ENCODE peak calls at places on chromosomes 13 and 19, in ten cellular contexts. N is astrocyte of the spinal cord; G is thoracic aorta; X is left ventricle myocardium inferior; B is HFFc6; T is AG09319; O is Panc1; V is CD8-positive, alpha-beta T cell; L is testis; E is keratinocyte. A is an unnamed sample.

GRCh38 chr13:110600261-110600819 is 15.0 kb upstream of the NAXD start:
- DNase-seq in N (no peak), G (no peak), X (no peak), B (no peak), T (no peak), O (no peak), V (no peak), L (no peak), E (no peak), A (no peak)

GRCh38 chr19:3358392-3358918 is 7.9 kb upstream of the NFIC start:
- DNase-seq in N (no peak), G (no peak), X (no peak), B (no peak), T (no peak), O (no peak), V (no peak), L (no peak), E (no peak), A (no peak)

GRCh38 chr13:59842507-59842906 is 321.2 kb downstream of the DIAPH3 start:
- DNase-seq in N (no peak), G (no peak), X (no peak), B (no peak), T (no peak), O (no peak), V (no peak), L (no peak), E (no peak), A (no peak)

GRCh38 chr13:114025432-114026127 is 51.7 kb upstream of the C13orf46 start:
- DNase-seq in N (peak; percentile 86), G (no peak), X (no peak), B (no peak), T (no peak), O (no peak), V (no peak), L (peak; percentile 46), E (no peak), A (no peak)

GRCh38 chr19:38849147-38849745 is 540 bp downstream of the HNRNPL start:
- DNase-seq in N (peak; percentile 96), G (peak; percentile 90), X (peak; percentile 97), B (peak; percentile 90), T (peak; percentile 92), O (peak; percentile 99), V (peak; percentile 98), L (peak; percentile 94), E (no peak), A (peak; percentile 96)

GRCh38 chr13:39451301-39451700 is 151.7 kb downstream of the LHFPL6 start:
- DNase-seq in N (peak; percentile 40), G (no peak), X (no peak), B (no peak), T (no peak), O (no peak), V (no peak), L (no peak), E (no peak), A (no peak)

GRCh38 chr13:46211116-46211515 is 612 bp upstream of the LRRC63 start:
- DNase-seq in N (peak; percentile 2), G (no peak), X (no peak), B (no peak), T (no peak), O (no peak), V (peak; percentile 3), L (peak; percentile 25), E (no peak), A (no peak)

GRCh38 chr13:35814573-35814972 is 316.6 kb downstream of the DCLK1 start:
- DNase-seq in N (no peak), G (no peak), X (no peak), B (no peak), T (no peak), O (no peak), V (no peak), L (no peak), E (no peak), A (no peak)

DNA sequence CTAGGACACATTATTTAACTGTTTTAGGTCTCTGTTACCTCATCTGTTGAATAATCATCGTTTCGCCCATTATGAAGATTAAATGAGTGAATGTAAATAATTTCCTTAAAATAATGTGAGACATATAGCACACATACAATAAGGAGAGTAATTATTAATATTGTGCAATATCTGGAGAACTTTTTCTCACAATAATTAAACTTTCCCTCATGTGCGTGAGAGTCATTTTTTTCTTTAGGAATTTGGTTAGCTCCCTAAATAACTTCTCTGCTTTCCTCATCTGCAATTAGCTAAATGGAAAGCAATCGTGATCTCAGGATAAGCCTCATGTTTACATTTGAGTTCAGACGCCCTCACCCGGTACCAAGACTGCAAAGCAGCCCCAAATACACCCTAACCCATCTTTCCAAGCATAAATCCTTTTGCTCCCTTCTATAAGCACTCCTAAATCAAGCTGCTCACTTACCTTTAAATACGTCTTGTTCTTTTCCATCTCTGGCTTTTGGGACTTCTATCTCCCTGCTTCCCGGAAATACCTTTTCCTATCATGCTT is 78.8 kb downstream of the MZT1 start:
- DNase-seq in N (no peak), G (no peak), X (no peak), B (no peak), T (no peak), O (no peak), V (no peak), L (no peak), E (no peak), A (no peak)
- TF ChIP-seq CTCF in N (peak; percentile 29), G (no peak), X (no peak), B (no peak), T (no peak), O (peak; percentile 36), V (no peak), L (no peak), E (peak; percentile 48), A (peak; percentile 42)

GRCh38 chr13:26133286-26133685 is 81.5 kb upstream of the SHISA2 start:
- DNase-seq in N (no peak), G (no peak), X (no peak), B (no peak), T (no peak), O (no peak), V (no peak), L (no peak), E (no peak), A (no peak)

GRCh38 chr13:26128676-26129075 is 76.9 kb upstream of the SHISA2 start:
- DNase-seq in N (no peak), G (no peak), X (no peak), B (no peak), T (no peak), O (no peak), V (no peak), L (no peak), E (no peak), A (no peak)

GRCh38 chr13:26133851-26134250 is 82.0 kb upstream of the SHISA2 start:
- DNase-seq in N (no peak), G (no peak), X (no peak), B (no peak), T (no peak), O (no peak), V (no peak), L (no peak), E (no peak), A (no peak)

DNA sequence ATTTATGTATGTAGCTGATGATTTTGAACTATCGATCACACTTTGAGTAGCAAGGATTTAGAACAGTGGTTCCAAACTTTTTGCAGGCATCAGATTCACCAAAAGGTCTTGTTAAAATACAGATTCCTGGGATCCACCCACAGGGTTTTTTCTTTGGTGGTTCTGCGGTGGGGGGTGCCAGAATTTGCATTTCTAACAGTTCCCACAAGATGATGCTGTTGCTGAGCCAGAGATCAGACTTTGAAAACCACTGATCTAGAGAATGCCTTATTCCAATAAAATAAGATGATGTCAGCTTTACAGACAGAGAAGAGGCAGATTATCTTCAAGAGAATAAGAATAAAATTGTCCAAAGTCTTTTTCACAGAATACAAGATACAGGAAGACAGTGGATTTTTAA is 80.9 kb upstream of the SHISA2 start:
- DNase-seq in N (no peak), G (no peak), X (no peak), B (peak; percentile 41), T (no peak), O (no peak), V (no peak), L (peak; percentile 27), E (no peak), A (no peak)
- TF ChIP-seq CTCF in N (peak; percentile 24), G (no peak), X (peak; percentile 41), B (peak; percentile 71), T (peak; percentile 16), O (peak; percentile 50), V (no peak), L (no peak), E (no peak), A (no peak)

GRCh38 chr19:318509-318774 is 26.2 kb downstream of the MIER2 start:
- DNase-seq in N (no peak), G (no peak), X (no peak), B (no peak), T (no peak), O (no peak), V (no peak), L (no peak), E (no peak), A (no peak)

GRCh38 chr19:315811-316210 is 24.6 kb upstream of the PLPP2 start:
- DNase-seq in N (no peak), G (no peak), X (no peak), B (no peak), T (no peak), O (no peak), V (no peak), L (no peak), E (no peak), A (no peak)

GRCh38 chr19:313988-314815 is 23.0 kb upstream of the PLPP2 start:
- DNase-seq in N (no peak), G (no peak), X (no peak), B (no peak), T (no peak), O (no peak), V (no peak), L (no peak), E (no peak), A (no peak)

GRCh38 chr19:313169-313987 is 22.2 kb upstream of the PLPP2 start:
- DNase-seq in N (no peak), G (no peak), X (no peak), B (no peak), T (no peak), O (no peak), V (no peak), L (no peak), E (no peak), A (no peak)

DNA sequence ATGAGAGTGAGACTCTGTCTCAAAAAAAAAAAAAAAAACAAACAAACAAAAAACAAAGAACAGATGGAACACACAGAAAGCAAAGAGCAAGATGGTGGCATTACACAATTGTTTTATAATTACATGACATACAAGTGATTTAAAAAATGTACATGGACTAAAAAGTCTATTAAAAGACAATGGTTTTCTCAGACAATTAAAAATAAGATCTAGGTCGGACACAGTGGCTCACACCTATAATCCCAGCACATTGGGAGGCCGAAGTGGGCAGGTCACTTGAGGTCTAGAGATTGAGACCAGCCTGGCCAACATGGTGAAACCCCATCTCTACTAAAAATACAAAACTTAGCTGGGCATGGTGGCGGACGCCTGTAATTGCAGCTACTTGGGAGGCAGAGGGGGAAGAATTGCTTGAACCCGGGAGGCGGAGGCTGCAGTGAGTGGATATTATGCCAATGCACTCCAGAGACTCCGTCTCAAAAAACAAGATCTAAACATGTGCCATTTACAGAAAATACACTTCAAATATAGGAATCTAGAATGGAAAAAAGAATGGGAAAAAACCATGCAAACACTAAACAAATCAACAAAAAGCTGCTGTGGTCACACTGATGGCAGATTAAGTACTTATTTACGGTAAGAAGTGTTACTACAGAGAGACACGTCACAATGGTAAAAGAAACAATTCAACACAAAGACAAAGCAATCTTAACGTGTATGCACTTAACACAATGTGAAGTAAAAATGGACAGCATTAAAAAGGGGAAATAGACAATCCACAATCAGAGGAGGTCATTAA is 26.7 kb downstream of the MIER2 start:
- DNase-seq in N (no peak), G (no peak), X (no peak), B (no peak), T (no peak), O (no peak), V (no peak), L (no peak), E (no peak), A (no peak)
- TF ChIP-seq CTCF in N (no peak), G (no peak), X (no peak), B (peak; percentile 46), T (no peak), O (no peak), V (no peak), L (no peak), E (no peak), A (no peak)

GRCh38 chr19:623974-624373 is 9.4 kb downstream of the POLRMT start:
- DNase-seq in N (peak; percentile 99), G (no peak), X (no peak), B (peak; percentile 95), T (no peak), O (no peak), V (no peak), L (peak; percentile 56), E (no peak), A (no peak)

GRCh38 chr19:624433-625109 is 8.8 kb downstream of the POLRMT start:
- DNase-seq in N (no peak), G (no peak), X (no peak), B (no peak), T (no peak), O (no peak), V (no peak), L (no peak), E (no peak), A (no peak)

GRCh38 chr19:629961-630714 is 3.2 kb downstream of the POLRMT start:
- DNase-seq in N (no peak), G (no peak), X (no peak), B (no peak), T (no peak), O (no peak), V (no peak), L (no peak), E (no peak), A (no peak)

GRCh38 chr19:625257-625656 is 8.1 kb downstream of the POLRMT start:
- DNase-seq in N (no peak), G (no peak), X (no peak), B (no peak), T (no peak), O (no peak), V (no peak), L (no peak), E (no peak), A (no peak)

GRCh38 chr19:628168-628567 is 5.2 kb downstream of the POLRMT start:
- DNase-seq in N (no peak), G (no peak), X (no peak), B (no peak), T (no peak), O (no peak), V (no peak), L (no peak), E (no peak), A (no peak)
- TF ChIP-seq CTCF in N (peak; percentile 51), G (no peak), X (peak; percentile 33), B (peak; percentile 71), T (peak; percentile 13), O (peak; percentile 68), V (no peak), L (no peak), E (peak; percentile 21), A (peak; percentile 24)

A was measured in progenitor cell of endocrine pancreas.